ENCODE peak calls at places on chromosomes 7 and 10, in seven cellular contexts. F is GM23248, C is hepatocyte, O is endothelial cell of umbilical vein, U is neural progenitor cell, B is MM.1S, E is fibroblast of lung. Y is an unnamed sample.

GRCh38 chr7:103718482-103719415 is 270.7 kb downstream of the RELN start:
- DNase-seq in F (peak; percentile 32), C (no peak), O (peak; percentile 77), U (no peak), B (no peak), E (no peak), Y (no peak)

GRCh38 chr7:29647020-29647654 is 83.5 kb downstream of the PRR15 start:
- DNase-seq in F (no peak), C (no peak), O (no peak), U (no peak), B (no peak), E (no peak), Y (no peak)

GRCh38 chr7:156793334-156793733 is 99.6 kb downstream of the LMBR1 start:
- DNase-seq in F (peak; percentile 6), C (no peak), O (no peak), U (no peak), B (no peak), E (no peak), Y (no peak)

GRCh38 chr10:15370212-15370740 is 813 bp downstream of the FAM171A1 start:
- DNase-seq in F (peak; percentile 67), C (peak; percentile 60), O (peak; percentile 32), U (peak; percentile 53), B (no peak), E (peak; percentile 42), Y (no peak)

GRCh38 chr10:70820976-70821750 is 5.4 kb downstream of the SGPL1 start:
- DNase-seq in F (peak; percentile 20), C (no peak), O (no peak), U (peak; percentile 14), B (no peak), E (no peak), Y (no peak)

GRCh38 chr7:91835191-91836064 is 45.1 kb downstream of the MTERF1 start:
- DNase-seq in F (no peak), C (no peak), O (no peak), U (no peak), B (peak; percentile 62), E (no peak), Y (peak; percentile 95)

GRCh38 chr7:135253851-135254815 is 20.5 kb downstream of the STRA8 start:
- DNase-seq in F (peak; percentile 89), C (peak; percentile 32), O (peak; percentile 89), U (no peak), B (no peak), E (peak; percentile 74), Y (peak; percentile 15)

GRCh38 chr7:27010068-27010467 is 85.7 kb downstream of the HOXA1 start:
- DNase-seq in F (no peak), C (no peak), O (no peak), U (no peak), B (no peak), E (no peak), Y (no peak)

GRCh38 chr10:74928742-74929191 is 102.4 kb downstream of the KAT6B start:
- DNase-seq in F (peak; percentile 62), C (no peak), O (no peak), U (no peak), B (no peak), E (peak; percentile 72), Y (no peak)

GRCh38 chr10:87505366-87506113 is 847 bp downstream of the MINPP1 start:
- DNase-seq in F (peak; percentile 87), C (peak; percentile 86), O (peak; percentile 71), U (peak; percentile 78), B (peak; percentile 71), E (peak; percentile 54), Y (peak; percentile 61)

GRCh38 chr7:97018775-97019535 is 5.7 kb downstream of the DLX5 start:
- DNase-seq in F (no peak), C (no peak), O (no peak), U (peak; percentile 57), B (no peak), E (no peak), Y (peak; percentile 37)

GRCh38 chr7:97022451-97023306 is 2.0 kb downstream of the DLX5 start:
- DNase-seq in F (no peak), C (no peak), O (no peak), U (peak; percentile 39), B (no peak), E (no peak), Y (peak; percentile 44)

GRCh38 chr7:97020601-97021442 is 3.8 kb downstream of the DLX5 start:
- DNase-seq in F (no peak), C (no peak), O (no peak), U (peak; percentile 81), B (no peak), E (no peak), Y (peak; percentile 37)

GRCh38 chr7:97019710-97020109 is 4.9 kb downstream of the DLX5 start:
- DNase-seq in F (no peak), C (no peak), O (no peak), U (no peak), B (no peak), E (no peak), Y (peak; percentile 46)

GRCh38 chr7:97021443-97022261 is 3.0 kb downstream of the DLX5 start:
- DNase-seq in F (no peak), C (no peak), O (no peak), U (no peak), B (no peak), E (no peak), Y (peak; percentile 77)
- TF ChIP-seq EZH2 in F (no peak), C (no peak), O (peak; percentile 73), U (peak; percentile 34), B (no peak), E (no peak), Y (no peak)

GRCh38 chr10:49052069-49052468 is 63.3 kb downstream of the VSTM4 start:
- DNase-seq in F (no peak), C (no peak), O (no peak), U (no peak), B (no peak), E (no peak), Y (no peak)
- TF ChIP-seq EZH2 in F (no peak), C (no peak), O (no peak), U (no peak), B (no peak), E (no peak), Y (no peak)

GRCh38 chr7:74412603-74413002 is 41.1 kb upstream of the GTF2IRD1 start:
- DNase-seq in F (peak; percentile 27), C (no peak), O (no peak), U (no peak), B (no peak), E (peak; percentile 14), Y (no peak)

GRCh38 chr7:74418538-74418937 is 35.2 kb upstream of the GTF2IRD1 start:
- DNase-seq in F (no peak), C (no peak), O (no peak), U (no peak), B (no peak), E (no peak), Y (no peak)

GRCh38 chr7:74417419-74417971 is 36.2 kb upstream of the GTF2IRD1 start:
- DNase-seq in F (peak; percentile 75), C (peak; percentile 73), O (peak; percentile 57), U (peak; percentile 82), B (peak; percentile 15), E (peak; percentile 70), Y (peak; percentile 64)

GRCh38 chr7:74420006-74420405 is 33.7 kb upstream of the GTF2IRD1 start:
- DNase-seq in F (no peak), C (no peak), O (no peak), U (no peak), B (no peak), E (no peak), Y (no peak)

DNA sequence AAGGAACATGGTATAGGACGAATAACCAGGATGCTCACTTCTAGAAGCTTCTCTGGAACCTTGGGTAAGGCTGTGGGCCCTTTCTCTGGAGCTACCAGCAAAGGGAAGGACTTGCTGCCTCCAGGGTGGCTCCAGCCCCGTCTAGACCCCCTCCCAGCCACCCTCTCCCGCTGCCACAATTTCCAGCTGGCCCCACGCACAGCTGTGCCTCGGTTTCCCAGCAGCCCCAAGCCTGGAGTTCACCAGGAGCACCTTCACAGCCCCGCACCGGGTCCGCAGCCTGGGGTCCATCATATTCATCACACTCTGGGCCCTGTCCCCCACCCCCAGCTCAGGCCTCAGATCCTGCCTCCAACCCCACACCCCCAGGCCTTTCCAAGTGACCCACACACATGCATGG is 35.6 kb upstream of the GTF2IRD1 start:
- DNase-seq in F (no peak), C (no peak), O (no peak), U (no peak), B (no peak), E (no peak), Y (no peak)
- TF ChIP-seq EZH2 in F (no peak), C (no peak), O (no peak), U (no peak), B (no peak), E (no peak), Y (no peak)

GRCh38 chr10:133325392-133325760 is 11.3 kb downstream of the CALY start:
- DNase-seq in F (peak; percentile 45), C (peak; percentile 58), O (no peak), U (peak; percentile 53), B (no peak), E (no peak), Y (no peak)
- TF ChIP-seq EZH2 in F (no peak), C (peak; percentile 71), O (peak; percentile 99), U (peak; percentile 77), B (no peak), E (peak; percentile 67), Y (peak; percentile 54)

Y was measured in A673.